ENCODE peak calls at places on chromosome 12, in nine cellular contexts. One of them, this sample, is unnamed.

GRCh38 chr12:10716704-10717315 is 6.3 kb downstream of the YBX3 start:
- DNase-seq in CD4-positive, alpha-beta memory T cell: no peak
- DNase-seq in tibial artery: peak
- DNase-seq in dorsolateral prefrontal cortex: peak
- DNase-seq in mesendoderm: peak
- DNase-seq in stimulated activated CD4-positive, alpha-beta T cell treated with anti-CD3 and anti-CD28 coated beads, Interleukin-2, amount 100 ng/mL, for 48 hours: no peak
- DNase-seq in stimulated activated CD8-positive, alpha-beta memory T cell treated with anti-CD3 and anti-CD28 coated beads, Interleukin-4, amount 100 ng/mL, for 4 hours: no peak
- DNase-seq in lung: peak
- DNase-seq in RWPE1: peak
- DNase-seq in this sample: no peak

GRCh38 chr12:114240288-114240687 is 165.7 kb downstream of the TBX5 start:
- DNase-seq in CD4-positive, alpha-beta memory T cell: no peak
- DNase-seq in dorsolateral prefrontal cortex: no peak
- DNase-seq in lung: no peak
- DNase-seq in tibial artery: no peak
- DNase-seq in stimulated activated CD8-positive, alpha-beta memory T cell treated with anti-CD3 and anti-CD28 coated beads, Interleukin-4, amount 100 ng/mL, for 4 hours: no peak
- DNase-seq in mesendoderm: no peak
- DNase-seq in stimulated activated CD4-positive, alpha-beta T cell treated with anti-CD3 and anti-CD28 coated beads, Interleukin-2, amount 100 ng/mL, for 48 hours: no peak
- DNase-seq in RWPE1: no peak
- DNase-seq in this sample: no peak

GRCh38 chr12:116442981-116443380 is 116.2 kb upstream of the MAP1LC3B2 start:
- DNase-seq in dorsolateral prefrontal cortex: no peak
- DNase-seq in stimulated activated CD4-positive, alpha-beta T cell treated with anti-CD3 and anti-CD28 coated beads, Interleukin-2, amount 100 ng/mL, for 48 hours: no peak
- DNase-seq in RWPE1: no peak
- DNase-seq in mesendoderm: no peak
- DNase-seq in tibial artery: no peak
- DNase-seq in lung: no peak
- DNase-seq in CD4-positive, alpha-beta memory T cell: no peak
- DNase-seq in stimulated activated CD8-positive, alpha-beta memory T cell treated with anti-CD3 and anti-CD28 coated beads, Interleukin-4, amount 100 ng/mL, for 4 hours: no peak
- DNase-seq in this sample: no peak

GRCh38 chr12:78407722-78408121 is 456.9 kb upstream of the SYT1 start:
- DNase-seq in dorsolateral prefrontal cortex: no peak
- DNase-seq in stimulated activated CD4-positive, alpha-beta T cell treated with anti-CD3 and anti-CD28 coated beads, Interleukin-2, amount 100 ng/mL, for 48 hours: no peak
- DNase-seq in lung: no peak
- DNase-seq in tibial artery: no peak
- DNase-seq in RWPE1: no peak
- DNase-seq in mesendoderm: peak
- DNase-seq in stimulated activated CD8-positive, alpha-beta memory T cell treated with anti-CD3 and anti-CD28 coated beads, Interleukin-4, amount 100 ng/mL, for 4 hours: no peak
- DNase-seq in CD4-positive, alpha-beta memory T cell: no peak
- DNase-seq in this sample: no peak

GRCh38 chr12:111063296-111064026 is 143.1 kb upstream of the MYL2 start:
- DNase-seq in lung: no peak
- DNase-seq in stimulated activated CD4-positive, alpha-beta T cell treated with anti-CD3 and anti-CD28 coated beads, Interleukin-2, amount 100 ng/mL, for 48 hours: no peak
- DNase-seq in tibial artery: no peak
- DNase-seq in dorsolateral prefrontal cortex: no peak
- DNase-seq in mesendoderm: no peak
- DNase-seq in RWPE1: peak
- DNase-seq in CD4-positive, alpha-beta memory T cell: no peak
- DNase-seq in stimulated activated CD8-positive, alpha-beta memory T cell treated with anti-CD3 and anti-CD28 coated beads, Interleukin-4, amount 100 ng/mL, for 4 hours: no peak
- DNase-seq in this sample: no peak

GRCh38 chr12:19915392-19916192 is 452.7 kb upstream of the PDE3A start:
- DNase-seq in stimulated activated CD4-positive, alpha-beta T cell treated with anti-CD3 and anti-CD28 coated beads, Interleukin-2, amount 100 ng/mL, for 48 hours: no peak
- DNase-seq in RWPE1: no peak
- DNase-seq in stimulated activated CD8-positive, alpha-beta memory T cell treated with anti-CD3 and anti-CD28 coated beads, Interleukin-4, amount 100 ng/mL, for 4 hours: no peak
- DNase-seq in lung: no peak
- DNase-seq in tibial artery: no peak
- DNase-seq in mesendoderm: peak
- DNase-seq in dorsolateral prefrontal cortex: no peak
- DNase-seq in CD4-positive, alpha-beta memory T cell: no peak
- DNase-seq in this sample: no peak

GRCh38 chr12:113500662-113501435 is 29.2 kb upstream of the LHX5 start:
- DNase-seq in stimulated activated CD4-positive, alpha-beta T cell treated with anti-CD3 and anti-CD28 coated beads, Interleukin-2, amount 100 ng/mL, for 48 hours: no peak
- DNase-seq in dorsolateral prefrontal cortex: no peak
- DNase-seq in CD4-positive, alpha-beta memory T cell: no peak
- DNase-seq in lung: no peak
- DNase-seq in RWPE1: no peak
- DNase-seq in tibial artery: no peak
- DNase-seq in mesendoderm: peak
- DNase-seq in stimulated activated CD8-positive, alpha-beta memory T cell treated with anti-CD3 and anti-CD28 coated beads, Interleukin-4, amount 100 ng/mL, for 4 hours: no peak
- DNase-seq in this sample: no peak

GRCh38 chr12:99232324-99232723 is 415.2 kb upstream of the GARIN6 start:
- DNase-seq in mesendoderm: peak
- DNase-seq in stimulated activated CD8-positive, alpha-beta memory T cell treated with anti-CD3 and anti-CD28 coated beads, Interleukin-4, amount 100 ng/mL, for 4 hours: no peak
- DNase-seq in RWPE1: no peak
- DNase-seq in stimulated activated CD4-positive, alpha-beta T cell treated with anti-CD3 and anti-CD28 coated beads, Interleukin-2, amount 100 ng/mL, for 48 hours: no peak
- DNase-seq in tibial artery: no peak
- DNase-seq in CD4-positive, alpha-beta memory T cell: no peak
- DNase-seq in lung: no peak
- DNase-seq in dorsolateral prefrontal cortex: no peak
- DNase-seq in this sample: no peak

GRCh38 chr12:103503546-103504480 is 8.0 kb upstream of the C12orf42 start:
- DNase-seq in stimulated activated CD4-positive, alpha-beta T cell treated with anti-CD3 and anti-CD28 coated beads, Interleukin-2, amount 100 ng/mL, for 48 hours: no peak
- DNase-seq in lung: no peak
- DNase-seq in CD4-positive, alpha-beta memory T cell: peak
- DNase-seq in dorsolateral prefrontal cortex: no peak
- DNase-seq in stimulated activated CD8-positive, alpha-beta memory T cell treated with anti-CD3 and anti-CD28 coated beads, Interleukin-4, amount 100 ng/mL, for 4 hours: no peak
- DNase-seq in tibial artery: no peak
- DNase-seq in RWPE1: no peak
- DNase-seq in mesendoderm: peak
- DNase-seq in this sample: no peak

GRCh38 chr12:3129301-3130052 is 52.3 kb downstream of the TSPAN9 start:
- DNase-seq in stimulated activated CD8-positive, alpha-beta memory T cell treated with anti-CD3 and anti-CD28 coated beads, Interleukin-4, amount 100 ng/mL, for 4 hours: no peak
- DNase-seq in CD4-positive, alpha-beta memory T cell: no peak
- DNase-seq in tibial artery: no peak
- DNase-seq in lung: no peak
- DNase-seq in dorsolateral prefrontal cortex: no peak
- DNase-seq in mesendoderm: no peak
- DNase-seq in stimulated activated CD4-positive, alpha-beta T cell treated with anti-CD3 and anti-CD28 coated beads, Interleukin-2, amount 100 ng/mL, for 48 hours: no peak
- DNase-seq in RWPE1: no peak
- DNase-seq in this sample: no peak

GRCh38 chr12:133203344-133204263 is 22.3 kb downstream of the ZNF268 start:
- DNase-seq in CD4-positive, alpha-beta memory T cell: no peak
- DNase-seq in dorsolateral prefrontal cortex: no peak
- DNase-seq in stimulated activated CD8-positive, alpha-beta memory T cell treated with anti-CD3 and anti-CD28 coated beads, Interleukin-4, amount 100 ng/mL, for 4 hours: no peak
- DNase-seq in tibial artery: no peak
- DNase-seq in mesendoderm: peak
- DNase-seq in stimulated activated CD4-positive, alpha-beta T cell treated with anti-CD3 and anti-CD28 coated beads, Interleukin-2, amount 100 ng/mL, for 48 hours: no peak
- DNase-seq in lung: no peak
- DNase-seq in RWPE1: no peak
- DNase-seq in this sample: no peak

GRCh38 chr12:8906781-8907180 is 7.5 kb upstream of the PHC1 start:
- DNase-seq in lung: no peak
- DNase-seq in stimulated activated CD8-positive, alpha-beta memory T cell treated with anti-CD3 and anti-CD28 coated beads, Interleukin-4, amount 100 ng/mL, for 4 hours: no peak
- DNase-seq in CD4-positive, alpha-beta memory T cell: no peak
- DNase-seq in RWPE1: no peak
- DNase-seq in mesendoderm: no peak
- DNase-seq in tibial artery: no peak
- DNase-seq in dorsolateral prefrontal cortex: no peak
- DNase-seq in stimulated activated CD4-positive, alpha-beta T cell treated with anti-CD3 and anti-CD28 coated beads, Interleukin-2, amount 100 ng/mL, for 48 hours: no peak
- DNase-seq in this sample: no peak

GRCh38 chr12:112590281-112590680 is 171.5 kb downstream of the PTPN11 start:
- DNase-seq in dorsolateral prefrontal cortex: no peak
- DNase-seq in CD4-positive, alpha-beta memory T cell: no peak
- DNase-seq in tibial artery: no peak
- DNase-seq in stimulated activated CD4-positive, alpha-beta T cell treated with anti-CD3 and anti-CD28 coated beads, Interleukin-2, amount 100 ng/mL, for 48 hours: no peak
- DNase-seq in RWPE1: peak
- DNase-seq in lung: no peak
- DNase-seq in stimulated activated CD8-positive, alpha-beta memory T cell treated with anti-CD3 and anti-CD28 coated beads, Interleukin-4, amount 100 ng/mL, for 4 hours: no peak
- DNase-seq in mesendoderm: no peak
- DNase-seq in this sample: no peak

GRCh38 chr12:15982921-15983320 is 71.8 kb downstream of the DERA start:
- DNase-seq in lung: no peak
- DNase-seq in mesendoderm: no peak
- DNase-seq in RWPE1: no peak
- DNase-seq in CD4-positive, alpha-beta memory T cell: no peak
- DNase-seq in stimulated activated CD8-positive, alpha-beta memory T cell treated with anti-CD3 and anti-CD28 coated beads, Interleukin-4, amount 100 ng/mL, for 4 hours: no peak
- DNase-seq in tibial artery: no peak
- DNase-seq in dorsolateral prefrontal cortex: no peak
- DNase-seq in stimulated activated CD4-positive, alpha-beta T cell treated with anti-CD3 and anti-CD28 coated beads, Interleukin-2, amount 100 ng/mL, for 48 hours: no peak
- DNase-seq in this sample: no peak

GRCh38 chr12:107684990-107685359 is 624 bp upstream of the PWP1 start:
- DNase-seq in tibial artery: no peak
- DNase-seq in CD4-positive, alpha-beta memory T cell: no peak
- DNase-seq in lung: no peak
- DNase-seq in mesendoderm: peak
- DNase-seq in RWPE1: no peak
- DNase-seq in dorsolateral prefrontal cortex: no peak
- DNase-seq in stimulated activated CD8-positive, alpha-beta memory T cell treated with anti-CD3 and anti-CD28 coated beads, Interleukin-4, amount 100 ng/mL, for 4 hours: no peak
- DNase-seq in stimulated activated CD4-positive, alpha-beta T cell treated with anti-CD3 and anti-CD28 coated beads, Interleukin-2, amount 100 ng/mL, for 48 hours: peak
- DNase-seq in this sample: no peak

GRCh38 chr12:554001-554285 is 94.2 kb downstream of the B4GALNT3 start:
- DNase-seq in dorsolateral prefrontal cortex: no peak
- DNase-seq in CD4-positive, alpha-beta memory T cell: no peak
- DNase-seq in stimulated activated CD4-positive, alpha-beta T cell treated with anti-CD3 and anti-CD28 coated beads, Interleukin-2, amount 100 ng/mL, for 48 hours: no peak
- DNase-seq in RWPE1: no peak
- DNase-seq in tibial artery: no peak
- DNase-seq in stimulated activated CD8-positive, alpha-beta memory T cell treated with anti-CD3 and anti-CD28 coated beads, Interleukin-4, amount 100 ng/mL, for 4 hours: no peak
- DNase-seq in mesendoderm: no peak
- DNase-seq in lung: no peak
- DNase-seq in this sample: no peak

GRCh38 chr12:31477669-31478068 is 113.3 kb downstream of the DENND5B start:
- DNase-seq in tibial artery: no peak
- DNase-seq in stimulated activated CD4-positive, alpha-beta T cell treated with anti-CD3 and anti-CD28 coated beads, Interleukin-2, amount 100 ng/mL, for 48 hours: no peak
- DNase-seq in lung: no peak
- DNase-seq in mesendoderm: no peak
- DNase-seq in RWPE1: no peak
- DNase-seq in stimulated activated CD8-positive, alpha-beta memory T cell treated with anti-CD3 and anti-CD28 coated beads, Interleukin-4, amount 100 ng/mL, for 4 hours: no peak
- DNase-seq in dorsolateral prefrontal cortex: no peak
- DNase-seq in CD4-positive, alpha-beta memory T cell: no peak
- DNase-seq in this sample: no peak

GRCh38 chr12:65055874-65056273 is 65.2 kb downstream of the WIF1 start:
- DNase-seq in mesendoderm: no peak
- DNase-seq in dorsolateral prefrontal cortex: no peak
- DNase-seq in stimulated activated CD8-positive, alpha-beta memory T cell treated with anti-CD3 and anti-CD28 coated beads, Interleukin-4, amount 100 ng/mL, for 4 hours: no peak
- DNase-seq in CD4-positive, alpha-beta memory T cell: no peak
- DNase-seq in lung: no peak
- DNase-seq in RWPE1: no peak
- DNase-seq in stimulated activated CD4-positive, alpha-beta T cell treated with anti-CD3 and anti-CD28 coated beads, Interleukin-2, amount 100 ng/mL, for 48 hours: no peak
- DNase-seq in tibial artery: no peak
- DNase-seq in this sample: no peak

GRCh38 chr12:1518763-1519516 is 75.4 kb downstream of the FBXL14 start:
- DNase-seq in stimulated activated CD4-positive, alpha-beta T cell treated with anti-CD3 and anti-CD28 coated beads, Interleukin-2, amount 100 ng/mL, for 48 hours: no peak
- DNase-seq in RWPE1: peak
- DNase-seq in mesendoderm: peak
- DNase-seq in lung: no peak
- DNase-seq in CD4-positive, alpha-beta memory T cell: no peak
- DNase-seq in tibial artery: no peak
- DNase-seq in dorsolateral prefrontal cortex: no peak
- DNase-seq in stimulated activated CD8-positive, alpha-beta memory T cell treated with anti-CD3 and anti-CD28 coated beads, Interleukin-4, amount 100 ng/mL, for 4 hours: no peak
- DNase-seq in this sample: no peak

GRCh38 chr12:89051065-89051677 is 301.1 kb downstream of the DUSP6 start:
- DNase-seq in stimulated activated CD8-positive, alpha-beta memory T cell treated with anti-CD3 and anti-CD28 coated beads, Interleukin-4, amount 100 ng/mL, for 4 hours: no peak
- DNase-seq in stimulated activated CD4-positive, alpha-beta T cell treated with anti-CD3 and anti-CD28 coated beads, Interleukin-2, amount 100 ng/mL, for 48 hours: no peak
- DNase-seq in tibial artery: no peak
- DNase-seq in lung: peak
- DNase-seq in dorsolateral prefrontal cortex: no peak
- DNase-seq in RWPE1: peak
- DNase-seq in mesendoderm: peak
- DNase-seq in CD4-positive, alpha-beta memory T cell: peak
- DNase-seq in this sample: no peak

GRCh38 chr12:109932878-109933503 is 32.9 kb downstream of the TCHP start:
- DNase-seq in tibial artery: no peak
- DNase-seq in stimulated activated CD8-positive, alpha-beta memory T cell treated with anti-CD3 and anti-CD28 coated beads, Interleukin-4, amount 100 ng/mL, for 4 hours: no peak
- DNase-seq in CD4-positive, alpha-beta memory T cell: no peak
- DNase-seq in mesendoderm: no peak
- DNase-seq in lung: no peak
- DNase-seq in RWPE1: no peak
- DNase-seq in dorsolateral prefrontal cortex: no peak
- DNase-seq in stimulated activated CD4-positive, alpha-beta T cell treated with anti-CD3 and anti-CD28 coated beads, Interleukin-2, amount 100 ng/mL, for 48 hours: no peak
- DNase-seq in this sample: no peak

GRCh38 chr12:96810477-96810876 is 96.6 kb upstream of the NEDD1 start:
- DNase-seq in stimulated activated CD8-positive, alpha-beta memory T cell treated with anti-CD3 and anti-CD28 coated beads, Interleukin-4, amount 100 ng/mL, for 4 hours: no peak
- DNase-seq in stimulated activated CD4-positive, alpha-beta T cell treated with anti-CD3 and anti-CD28 coated beads, Interleukin-2, amount 100 ng/mL, for 48 hours: no peak
- DNase-seq in RWPE1: no peak
- DNase-seq in tibial artery: no peak
- DNase-seq in mesendoderm: no peak
- DNase-seq in dorsolateral prefrontal cortex: no peak
- DNase-seq in CD4-positive, alpha-beta memory T cell: no peak
- DNase-seq in lung: no peak
- DNase-seq in this sample: no peak

GRCh38 chr12:39503445-39503844 is 60.5 kb upstream of the KIF21A start:
- DNase-seq in stimulated activated CD4-positive, alpha-beta T cell treated with anti-CD3 and anti-CD28 coated beads, Interleukin-2, amount 100 ng/mL, for 48 hours: no peak
- DNase-seq in mesendoderm: peak
- DNase-seq in CD4-positive, alpha-beta memory T cell: no peak
- DNase-seq in lung: no peak
- DNase-seq in tibial artery: no peak
- DNase-seq in RWPE1: peak
- DNase-seq in stimulated activated CD8-positive, alpha-beta memory T cell treated with anti-CD3 and anti-CD28 coated beads, Interleukin-4, amount 100 ng/mL, for 4 hours: no peak
- DNase-seq in dorsolateral prefrontal cortex: no peak
- DNase-seq in this sample: no peak

GRCh38 chr12:28767836-28768348 is 381.2 kb upstream of the FAR2 start:
- DNase-seq in stimulated activated CD4-positive, alpha-beta T cell treated with anti-CD3 and anti-CD28 coated beads, Interleukin-2, amount 100 ng/mL, for 48 hours: no peak
- DNase-seq in CD4-positive, alpha-beta memory T cell: no peak
- DNase-seq in lung: no peak
- DNase-seq in RWPE1: no peak
- DNase-seq in tibial artery: no peak
- DNase-seq in mesendoderm: no peak
- DNase-seq in stimulated activated CD8-positive, alpha-beta memory T cell treated with anti-CD3 and anti-CD28 coated beads, Interleukin-4, amount 100 ng/mL, for 4 hours: no peak
- DNase-seq in dorsolateral prefrontal cortex: no peak
- DNase-seq in this sample: no peak

GRCh38 chr12:56457817-56458216 is 3.4 kb upstream of the MIP start:
- DNase-seq in tibial artery: no peak
- DNase-seq in CD4-positive, alpha-beta memory T cell: no peak
- DNase-seq in lung: no peak
- DNase-seq in mesendoderm: no peak
- DNase-seq in stimulated activated CD4-positive, alpha-beta T cell treated with anti-CD3 and anti-CD28 coated beads, Interleukin-2, amount 100 ng/mL, for 48 hours: no peak
- DNase-seq in stimulated activated CD8-positive, alpha-beta memory T cell treated with anti-CD3 and anti-CD28 coated beads, Interleukin-4, amount 100 ng/mL, for 4 hours: no peak
- DNase-seq in dorsolateral prefrontal cortex: no peak
- DNase-seq in RWPE1: no peak
- DNase-seq in this sample: no peak

GRCh38 chr12:115060477-115061168 is 376.6 kb upstream of the TBX3 start:
- DNase-seq in stimulated activated CD8-positive, alpha-beta memory T cell treated with anti-CD3 and anti-CD28 coated beads, Interleukin-4, amount 100 ng/mL, for 4 hours: no peak
- DNase-seq in dorsolateral prefrontal cortex: no peak
- DNase-seq in RWPE1: no peak
- DNase-seq in lung: no peak
- DNase-seq in tibial artery: no peak
- DNase-seq in mesendoderm: no peak
- DNase-seq in stimulated activated CD4-positive, alpha-beta T cell treated with anti-CD3 and anti-CD28 coated beads, Interleukin-2, amount 100 ng/mL, for 48 hours: no peak
- DNase-seq in CD4-positive, alpha-beta memory T cell: no peak
- DNase-seq in this sample: no peak

GRCh38 chr12:65935906-65936528 is 111.7 kb downstream of the HMGA2 start:
- DNase-seq in dorsolateral prefrontal cortex: no peak
- DNase-seq in RWPE1: no peak
- DNase-seq in CD4-positive, alpha-beta memory T cell: no peak
- DNase-seq in stimulated activated CD8-positive, alpha-beta memory T cell treated with anti-CD3 and anti-CD28 coated beads, Interleukin-4, amount 100 ng/mL, for 4 hours: no peak
- DNase-seq in stimulated activated CD4-positive, alpha-beta T cell treated with anti-CD3 and anti-CD28 coated beads, Interleukin-2, amount 100 ng/mL, for 48 hours: no peak
- DNase-seq in lung: no peak
- DNase-seq in mesendoderm: no peak
- DNase-seq in tibial artery: no peak
- DNase-seq in this sample: no peak

GRCh38 chr12:131116437-131117117 is 162.9 kb downstream of the ADGRD1 start:
- DNase-seq in stimulated activated CD8-positive, alpha-beta memory T cell treated with anti-CD3 and anti-CD28 coated beads, Interleukin-4, amount 100 ng/mL, for 4 hours: no peak
- DNase-seq in tibial artery: peak
- DNase-seq in RWPE1: no peak
- DNase-seq in CD4-positive, alpha-beta memory T cell: no peak
- DNase-seq in mesendoderm: peak
- DNase-seq in lung: no peak
- DNase-seq in dorsolateral prefrontal cortex: no peak
- DNase-seq in stimulated activated CD4-positive, alpha-beta T cell treated with anti-CD3 and anti-CD28 coated beads, Interleukin-2, amount 100 ng/mL, for 48 hours: no peak
- DNase-seq in this sample: peak

GRCh38 chr12:45522227-45522626 is 207.3 kb upstream of the ARID2 start:
- DNase-seq in tibial artery: no peak
- DNase-seq in lung: no peak
- DNase-seq in stimulated activated CD8-positive, alpha-beta memory T cell treated with anti-CD3 and anti-CD28 coated beads, Interleukin-4, amount 100 ng/mL, for 4 hours: no peak
- DNase-seq in mesendoderm: no peak
- DNase-seq in stimulated activated CD4-positive, alpha-beta T cell treated with anti-CD3 and anti-CD28 coated beads, Interleukin-2, amount 100 ng/mL, for 48 hours: no peak
- DNase-seq in CD4-positive, alpha-beta memory T cell: no peak
- DNase-seq in dorsolateral prefrontal cortex: no peak
- DNase-seq in RWPE1: no peak
- DNase-seq in this sample: no peak

GRCh38 chr12:13141686-13142085 is 38.2 kb upstream of the GSG1 start:
- DNase-seq in stimulated activated CD8-positive, alpha-beta memory T cell treated with anti-CD3 and anti-CD28 coated beads, Interleukin-4, amount 100 ng/mL, for 4 hours: no peak
- DNase-seq in dorsolateral prefrontal cortex: no peak
- DNase-seq in CD4-positive, alpha-beta memory T cell: no peak
- DNase-seq in mesendoderm: no peak
- DNase-seq in stimulated activated CD4-positive, alpha-beta T cell treated with anti-CD3 and anti-CD28 coated beads, Interleukin-2, amount 100 ng/mL, for 48 hours: no peak
- DNase-seq in tibial artery: no peak
- DNase-seq in RWPE1: no peak
- DNase-seq in lung: no peak
- DNase-seq in this sample: no peak

This sample was measured in CD14-positive monocyte.